ENCODE peak calls at places on chromosome 16, in ten cellular contexts. One of them, this sample, is unnamed.
A peak's percentile ranks its signal among the peaks of the same experiment; 100 is the strongest.

GRCh38 chr16:27347930-27348685 is 34.3 kb downstream of the IL4R start:
- DNase-seq in GM20000: no peak
- DNase-seq in psoas muscle: no peak
- DNase-seq in HFFc6: no peak
- DNase-seq in GM13976: no peak
- DNase-seq in left ventricle myocardium inferior: no peak
- DNase-seq in natural killer cell: no peak
- DNase-seq in AG09309: no peak
- DNase-seq in D721Med: no peak
- DNase-seq in AG04450: no peak
- DNase-seq in this sample: no peak

GRCh38 chr16:31064882-31065461 is 9.1 kb downstream of the ZNF668 start:
- DNase-seq in AG04450: peak; percentile 89
- DNase-seq in D721Med: peak; percentile 100
- DNase-seq in AG09309: peak; percentile 86
- DNase-seq in psoas muscle: peak; percentile 84
- DNase-seq in left ventricle myocardium inferior: peak; percentile 68
- DNase-seq in HFFc6: peak; percentile 95
- DNase-seq in GM13976: no peak
- DNase-seq in GM20000: no peak
- DNase-seq in natural killer cell: no peak
- DNase-seq in this sample: peak; percentile 82

GRCh38 chr16:20911361-20911760 is 10.8 kb downstream of the LYRM1 start:
- DNase-seq in HFFc6: peak; percentile 43
- DNase-seq in D721Med: no peak
- DNase-seq in left ventricle myocardium inferior: no peak
- DNase-seq in psoas muscle: no peak
- DNase-seq in AG04450: no peak
- DNase-seq in natural killer cell: no peak
- DNase-seq in GM20000: no peak
- DNase-seq in AG09309: no peak
- DNase-seq in GM13976: no peak
- DNase-seq in this sample: no peak

GRCh38 chr16:70695351-70696070 is 9.7 kb upstream of the MTSS2 start:
- DNase-seq in GM13976: no peak
- DNase-seq in HFFc6: no peak
- DNase-seq in natural killer cell: no peak
- DNase-seq in AG04450: no peak
- DNase-seq in left ventricle myocardium inferior: peak; percentile 70
- DNase-seq in psoas muscle: peak; percentile 81
- DNase-seq in GM20000: no peak
- DNase-seq in D721Med: no peak
- DNase-seq in AG09309: no peak
- DNase-seq in this sample: no peak

GRCh38 chr16:85173077-85173980 is 61.1 kb upstream of the CIBAR2 start:
- DNase-seq in GM13976: no peak
- DNase-seq in GM20000: no peak
- DNase-seq in natural killer cell: no peak
- DNase-seq in D721Med: no peak
- DNase-seq in left ventricle myocardium inferior: no peak
- DNase-seq in AG04450: peak; percentile 71
- DNase-seq in psoas muscle: peak; percentile 44
- DNase-seq in AG09309: peak; percentile 79
- DNase-seq in HFFc6: peak; percentile 92
- DNase-seq in this sample: peak; percentile 78

GRCh38 chr16:1537763-1538289 is 4.4 kb downstream of the TMEM204 start:
- DNase-seq in D721Med: no peak
- DNase-seq in HFFc6: no peak
- DNase-seq in psoas muscle: peak; percentile 49
- DNase-seq in AG09309: no peak
- DNase-seq in GM13976: no peak
- DNase-seq in left ventricle myocardium inferior: peak; percentile 12
- DNase-seq in natural killer cell: no peak
- DNase-seq in AG04450: no peak
- DNase-seq in GM20000: no peak
- DNase-seq in this sample: no peak

GRCh38 chr16:13829712-13830304 is 90.1 kb upstream of the ERCC4 start:
- DNase-seq in natural killer cell: no peak
- DNase-seq in AG04450: no peak
- DNase-seq in AG09309: no peak
- DNase-seq in psoas muscle: no peak
- DNase-seq in HFFc6: no peak
- DNase-seq in left ventricle myocardium inferior: no peak
- DNase-seq in GM20000: no peak
- DNase-seq in D721Med: no peak
- DNase-seq in GM13976: no peak
- DNase-seq in this sample: no peak

GRCh38 chr16:3825103-3825502 is 55.4 kb downstream of the CREBBP start:
- DNase-seq in D721Med: no peak
- DNase-seq in natural killer cell: no peak
- DNase-seq in GM13976: no peak
- DNase-seq in left ventricle myocardium inferior: no peak
- DNase-seq in HFFc6: peak; percentile 56
- DNase-seq in AG09309: no peak
- DNase-seq in AG04450: no peak
- DNase-seq in GM20000: no peak
- DNase-seq in psoas muscle: no peak
- DNase-seq in this sample: peak; percentile 45

GRCh38 chr16:23145186-23145585 is 4.1 kb downstream of the USP31 start:
- DNase-seq in GM20000: no peak
- DNase-seq in natural killer cell: no peak
- DNase-seq in AG09309: no peak
- DNase-seq in D721Med: no peak
- DNase-seq in HFFc6: no peak
- DNase-seq in AG04450: no peak
- DNase-seq in GM13976: no peak
- DNase-seq in left ventricle myocardium inferior: no peak
- DNase-seq in psoas muscle: no peak
- DNase-seq in this sample: no peak

GRCh38 chr16:69937465-69937951 is 13.6 kb upstream of the CLEC18A start:
- DNase-seq in psoas muscle: no peak
- DNase-seq in natural killer cell: no peak
- DNase-seq in HFFc6: peak; percentile 10
- DNase-seq in left ventricle myocardium inferior: no peak
- DNase-seq in AG09309: no peak
- DNase-seq in D721Med: no peak
- DNase-seq in AG04450: no peak
- DNase-seq in GM13976: no peak
- DNase-seq in GM20000: no peak
- DNase-seq in this sample: no peak

GRCh38 chr16:25134306-25134705 is 22.8 kb downstream of the LCMT1 start:
- DNase-seq in AG09309: no peak
- DNase-seq in GM20000: no peak
- DNase-seq in D721Med: no peak
- DNase-seq in GM13976: no peak
- DNase-seq in natural killer cell: no peak
- DNase-seq in psoas muscle: no peak
- DNase-seq in left ventricle myocardium inferior: no peak
- DNase-seq in HFFc6: no peak
- DNase-seq in AG04450: no peak
- DNase-seq in this sample: no peak

GRCh38 chr16:14483819-14484385 is 146.2 kb downstream of the PARN start:
- DNase-seq in left ventricle myocardium inferior: no peak
- DNase-seq in HFFc6: no peak
- DNase-seq in GM20000: no peak
- DNase-seq in natural killer cell: no peak
- DNase-seq in D721Med: peak; percentile 47
- DNase-seq in AG09309: no peak
- DNase-seq in psoas muscle: no peak
- DNase-seq in GM13976: no peak
- DNase-seq in AG04450: no peak
- DNase-seq in this sample: no peak

GRCh38 chr16:81238296-81239011 is at the start of gene BCO1:
- DNase-seq in left ventricle myocardium inferior: no peak
- DNase-seq in psoas muscle: no peak
- DNase-seq in HFFc6: peak; percentile 40
- DNase-seq in D721Med: no peak
- DNase-seq in AG09309: peak; percentile 17
- DNase-seq in GM20000: no peak
- DNase-seq in GM13976: no peak
- DNase-seq in natural killer cell: no peak
- DNase-seq in AG04450: peak; percentile 18
- DNase-seq in this sample: peak; percentile 9

GRCh38 chr16:79083879-79084278 is 516.7 kb downstream of the MAF start:
- DNase-seq in D721Med: no peak
- DNase-seq in psoas muscle: no peak
- DNase-seq in HFFc6: no peak
- DNase-seq in left ventricle myocardium inferior: no peak
- DNase-seq in GM20000: no peak
- DNase-seq in AG04450: no peak
- DNase-seq in natural killer cell: no peak
- DNase-seq in AG09309: no peak
- DNase-seq in GM13976: no peak
- DNase-seq in this sample: no peak

GRCh38 chr16:28930203-28930602 is 1.6 kb upstream of the CD19 start:
- DNase-seq in GM13976: no peak
- DNase-seq in GM20000: no peak
- DNase-seq in D721Med: no peak
- DNase-seq in left ventricle myocardium inferior: no peak
- DNase-seq in psoas muscle: no peak
- DNase-seq in AG04450: no peak
- DNase-seq in HFFc6: no peak
- DNase-seq in natural killer cell: no peak
- DNase-seq in AG09309: no peak
- DNase-seq in this sample: no peak

GRCh38 chr16:83978401-83978904 is 10.4 kb downstream of the NECAB2 start:
- DNase-seq in AG04450: no peak
- DNase-seq in psoas muscle: no peak
- DNase-seq in GM20000: no peak
- DNase-seq in left ventricle myocardium inferior: no peak
- DNase-seq in AG09309: no peak
- DNase-seq in natural killer cell: no peak
- DNase-seq in D721Med: no peak
- DNase-seq in HFFc6: no peak
- DNase-seq in GM13976: no peak
- DNase-seq in this sample: no peak

GRCh38 chr16:57356547-57356946 is 2.0 kb upstream of the CCL22 start:
- DNase-seq in D721Med: no peak
- DNase-seq in GM13976: no peak
- DNase-seq in AG04450: no peak
- DNase-seq in AG09309: no peak
- DNase-seq in HFFc6: no peak
- DNase-seq in psoas muscle: no peak
- DNase-seq in left ventricle myocardium inferior: no peak
- DNase-seq in GM20000: no peak
- DNase-seq in natural killer cell: no peak
- DNase-seq in this sample: no peak

GRCh38 chr16:17131351-17131750 is 339.4 kb downstream of the XYLT1 start:
- DNase-seq in AG09309: no peak
- DNase-seq in psoas muscle: no peak
- DNase-seq in left ventricle myocardium inferior: no peak
- DNase-seq in natural killer cell: no peak
- DNase-seq in GM20000: no peak
- DNase-seq in AG04450: no peak
- DNase-seq in GM13976: no peak
- DNase-seq in HFFc6: no peak
- DNase-seq in D721Med: no peak
- DNase-seq in this sample: no peak
- TF ChIP-seq CTCF in AG09309: no peak
- TF ChIP-seq CTCF in psoas muscle: no peak
- TF ChIP-seq CTCF in left ventricle myocardium inferior: no peak
- TF ChIP-seq CTCF in natural killer cell: no peak
- TF ChIP-seq CTCF in GM20000: no peak
- TF ChIP-seq CTCF in AG04450: peak; percentile 16
- TF ChIP-seq CTCF in GM13976: no peak
- TF ChIP-seq CTCF in HFFc6: peak; percentile 29
- TF ChIP-seq CTCF in D721Med: no peak
- TF ChIP-seq CTCF in this sample: no peak

GRCh38 chr16:8712589-8713361 is 38.4 kb downstream of the ABAT start:
- DNase-seq in HFFc6: no peak
- DNase-seq in AG04450: no peak
- DNase-seq in GM20000: no peak
- DNase-seq in D721Med: peak; percentile 40
- DNase-seq in natural killer cell: no peak
- DNase-seq in AG09309: no peak
- DNase-seq in left ventricle myocardium inferior: no peak
- DNase-seq in psoas muscle: no peak
- DNase-seq in GM13976: no peak
- DNase-seq in this sample: no peak
- TF ChIP-seq CTCF in HFFc6: no peak
- TF ChIP-seq CTCF in AG04450: no peak
- TF ChIP-seq CTCF in GM20000: no peak
- TF ChIP-seq CTCF in D721Med: no peak
- TF ChIP-seq CTCF in natural killer cell: no peak
- TF ChIP-seq CTCF in AG09309: no peak
- TF ChIP-seq CTCF in left ventricle myocardium inferior: no peak
- TF ChIP-seq CTCF in psoas muscle: no peak
- TF ChIP-seq CTCF in GM13976: no peak
- TF ChIP-seq CTCF in this sample: no peak

GRCh38 chr16:68365167-68365817 is 54.5 kb downstream of the PRMT7 start:
- DNase-seq in left ventricle myocardium inferior: peak; percentile 41
- DNase-seq in GM20000: no peak
- DNase-seq in HFFc6: no peak
- DNase-seq in GM13976: peak; percentile 58
- DNase-seq in psoas muscle: no peak
- DNase-seq in D721Med: no peak
- DNase-seq in AG04450: no peak
- DNase-seq in natural killer cell: no peak
- DNase-seq in AG09309: no peak
- DNase-seq in this sample: no peak

GRCh38 chr16:68366062-68366461 is 55.2 kb downstream of the PRMT7 start:
- DNase-seq in left ventricle myocardium inferior: no peak
- DNase-seq in GM20000: no peak
- DNase-seq in natural killer cell: no peak
- DNase-seq in AG04450: no peak
- DNase-seq in D721Med: peak; percentile 47
- DNase-seq in AG09309: no peak
- DNase-seq in HFFc6: no peak
- DNase-seq in GM13976: no peak
- DNase-seq in psoas muscle: no peak
- DNase-seq in this sample: no peak

GRCh38 chr16:68363847-68364600 is 53.2 kb downstream of the PRMT7 start:
- DNase-seq in left ventricle myocardium inferior: no peak
- DNase-seq in AG09309: no peak
- DNase-seq in D721Med: no peak
- DNase-seq in HFFc6: no peak
- DNase-seq in psoas muscle: no peak
- DNase-seq in natural killer cell: no peak
- DNase-seq in AG04450: no peak
- DNase-seq in GM20000: no peak
- DNase-seq in GM13976: no peak
- DNase-seq in this sample: no peak

GRCh38 chr16:68362952-68363846 is 52.4 kb downstream of the PRMT7 start:
- DNase-seq in natural killer cell: no peak
- DNase-seq in GM20000: no peak
- DNase-seq in psoas muscle: no peak
- DNase-seq in left ventricle myocardium inferior: no peak
- DNase-seq in HFFc6: no peak
- DNase-seq in AG09309: no peak
- DNase-seq in D721Med: no peak
- DNase-seq in AG04450: no peak
- DNase-seq in GM13976: no peak
- DNase-seq in this sample: no peak

GRCh38 chr16:68364601-68364998 is 53.8 kb downstream of the PRMT7 start:
- DNase-seq in natural killer cell: no peak
- DNase-seq in left ventricle myocardium inferior: no peak
- DNase-seq in GM13976: no peak
- DNase-seq in AG09309: no peak
- DNase-seq in psoas muscle: no peak
- DNase-seq in D721Med: no peak
- DNase-seq in GM20000: no peak
- DNase-seq in HFFc6: no peak
- DNase-seq in AG04450: no peak
- DNase-seq in this sample: no peak
- TF ChIP-seq CTCF in natural killer cell: no peak
- TF ChIP-seq CTCF in left ventricle myocardium inferior: no peak
- TF ChIP-seq CTCF in GM13976: no peak
- TF ChIP-seq CTCF in AG09309: peak; percentile 23
- TF ChIP-seq CTCF in psoas muscle: no peak
- TF ChIP-seq CTCF in D721Med: no peak
- TF ChIP-seq CTCF in GM20000: no peak
- TF ChIP-seq CTCF in HFFc6: peak; percentile 67
- TF ChIP-seq CTCF in AG04450: peak; percentile 28
- TF ChIP-seq CTCF in this sample: no peak

GRCh38 chr16:49055824-49056545 is 225.7 kb downstream of the CBLN1 start:
- DNase-seq in GM20000: no peak
- DNase-seq in natural killer cell: no peak
- DNase-seq in AG04450: no peak
- DNase-seq in HFFc6: no peak
- DNase-seq in D721Med: no peak
- DNase-seq in psoas muscle: no peak
- DNase-seq in left ventricle myocardium inferior: no peak
- DNase-seq in AG09309: no peak
- DNase-seq in GM13976: no peak
- DNase-seq in this sample: no peak
- TF ChIP-seq CTCF in GM20000: no peak
- TF ChIP-seq CTCF in natural killer cell: no peak
- TF ChIP-seq CTCF in AG04450: no peak
- TF ChIP-seq CTCF in HFFc6: no peak
- TF ChIP-seq CTCF in D721Med: no peak
- TF ChIP-seq CTCF in psoas muscle: no peak
- TF ChIP-seq CTCF in left ventricle myocardium inferior: no peak
- TF ChIP-seq CTCF in AG09309: no peak
- TF ChIP-seq CTCF in GM13976: no peak
- TF ChIP-seq CTCF in this sample: no peak

This sample was measured in AG04449.